ENCODE peak calls at places on chromosomes 4 and X, in nine cellular contexts. L, M, G, Z, B, E, W, K and D are unnamed samples.

GRCh38 chr4:122540827-122541226 is 80.0 kb downstream of the IL21 start:
- DNase-seq in L (no peak), M (no peak), G (no peak), Z (no peak), B (no peak), E (no peak), W (no peak), K (no peak), D (no peak)

GRCh38 chrX:153766871-153767673 is 3.0 kb downstream of the PLXNB3 start:
- DNase-seq in L (no peak), M (peak; percentile 11), G (no peak), Z (peak; percentile 39), B (no peak), E (no peak), W (no peak), K (no peak), D (no peak)

GRCh38 chr4:139943277-139943676 is 210.7 kb downstream of the MAML3 start:
- DNase-seq in L (no peak), M (no peak), G (no peak), Z (no peak), B (peak; percentile 44), E (no peak), W (no peak), K (no peak), D (no peak)

GRCh38 chr4:75786938-75787337 is 62.6 kb downstream of the USO1 start:
- DNase-seq in L (no peak), M (no peak), G (no peak), Z (no peak), B (no peak), E (no peak), W (no peak), K (no peak), D (no peak)

GRCh38 chrX:96685205-96686099 is 810 bp downstream of the DIAPH2 start:
- DNase-seq in L (peak; percentile 49), M (peak; percentile 19), G (no peak), Z (peak; percentile 33), B (peak; percentile 53), E (peak; percentile 10), W (peak; percentile 55), K (no peak), D (peak; percentile 8)

GRCh38 chr4:77617203-77617602 is 11.6 kb downstream of the CXCL13 start:
- DNase-seq in L (no peak), M (no peak), G (no peak), Z (no peak), B (peak; percentile 39), E (no peak), W (no peak), K (no peak), D (no peak)

GRCh38 chr4:95510145-95510544 is 38.6 kb downstream of the UNC5C start:
- DNase-seq in L (no peak), M (no peak), G (no peak), Z (no peak), B (peak; percentile 35), E (no peak), W (peak; percentile 13), K (no peak), D (no peak)

GRCh38 chr4:40395908-40396806 is 61.0 kb downstream of the CHRNA9 start:
- DNase-seq in L (peak; percentile 49), M (peak; percentile 95), G (no peak), Z (no peak), B (peak; percentile 17), E (no peak), W (no peak), K (no peak), D (peak; percentile 9)

GRCh38 chr4:187922274-187922673 is 73.3 kb upstream of the ZFP42 start:
- DNase-seq in L (no peak), M (no peak), G (no peak), Z (no peak), B (no peak), E (no peak), W (peak; percentile 84), K (no peak), D (no peak)

GRCh38 chr4:150855981-150856510 is 159.0 kb downstream of the LRBA start:
- DNase-seq in L (no peak), M (no peak), G (no peak), Z (no peak), B (no peak), E (no peak), W (no peak), K (no peak), D (no peak)

GRCh38 chr4:139493176-139493575 is 39.3 kb downstream of the RAB33B start:
- DNase-seq in L (no peak), M (no peak), G (no peak), Z (no peak), B (no peak), E (no peak), W (no peak), K (no peak), D (no peak)

GRCh38 chr4:21470531-21470930 is 478.0 kb downstream of the KCNIP4 start:
- DNase-seq in L (no peak), M (no peak), G (no peak), Z (no peak), B (peak; percentile 65), E (no peak), W (no peak), K (no peak), D (no peak)

GRCh38 chr4:21474195-21474594 is 474.4 kb downstream of the KCNIP4 start:
- DNase-seq in L (no peak), M (no peak), G (no peak), Z (no peak), B (no peak), E (no peak), W (no peak), K (no peak), D (no peak)

GRCh38 chr4:21467551-21467950 is 481.0 kb downstream of the KCNIP4 start:
- DNase-seq in L (no peak), M (no peak), G (no peak), Z (no peak), B (no peak), E (no peak), W (no peak), K (no peak), D (no peak)

DNA sequence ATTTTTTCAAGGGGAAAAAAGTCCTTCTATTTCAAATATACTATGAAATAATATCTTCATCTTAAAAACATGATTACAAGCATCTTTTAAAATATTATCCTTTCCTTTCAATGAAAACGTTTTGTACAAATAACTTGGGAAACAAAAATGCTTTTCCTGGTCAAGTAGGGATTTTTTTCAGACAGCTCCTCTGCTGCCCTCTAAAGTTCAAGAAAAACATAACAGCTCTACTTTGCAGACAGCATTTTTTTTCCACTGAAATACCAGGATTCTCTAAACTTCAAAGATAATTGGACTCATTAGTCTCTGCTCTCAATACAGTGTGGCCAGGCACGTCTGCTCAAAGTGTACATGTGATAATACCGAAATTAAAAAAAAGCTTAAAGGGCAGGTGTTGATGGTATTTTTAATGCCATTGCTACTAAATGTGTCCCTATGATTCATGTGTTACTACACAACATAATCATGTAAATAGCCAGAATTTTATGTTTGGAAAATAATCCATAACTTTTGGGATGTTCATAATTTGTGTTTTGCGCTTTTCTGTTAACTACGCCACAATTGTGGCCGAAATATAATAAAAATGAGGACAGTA is 479.0 kb downstream of the KCNIP4 start:
- DNase-seq in L (no peak), M (no peak), G (no peak), Z (no peak), B (peak; percentile 14), E (no peak), W (no peak), K (no peak), D (no peak)
- TF ChIP-seq CTCF in L (peak; percentile 66), M (peak; percentile 25), G (no peak), Z (peak; percentile 71), B (peak; percentile 42), E (peak; percentile 72), W (peak; percentile 43), K (no peak), D (peak; percentile 80)

DNA sequence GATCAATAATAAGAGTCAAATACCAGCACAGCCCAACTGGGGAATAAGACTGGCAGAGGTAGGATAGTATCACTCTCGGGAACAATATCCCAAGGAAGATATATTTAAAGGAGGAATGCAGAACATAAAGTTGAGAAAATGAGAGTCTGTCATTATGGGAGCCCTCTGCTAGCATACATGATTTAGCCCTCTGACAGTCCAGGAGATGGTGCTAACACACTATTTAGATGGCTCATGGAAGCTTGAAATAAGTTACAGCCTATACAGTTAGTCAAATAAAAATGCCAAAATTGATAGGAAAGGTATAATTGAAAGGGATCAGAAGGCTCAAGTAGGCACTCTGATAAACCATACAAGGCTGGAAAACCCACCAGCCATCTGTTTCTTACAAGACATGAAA is 201.0 kb upstream of the NEIL3 start:
- DNase-seq in L (no peak), M (no peak), G (no peak), Z (no peak), B (peak; percentile 37), E (no peak), W (peak; percentile 68), K (no peak), D (no peak)
- TF ChIP-seq CTCF in L (no peak), M (no peak), G (no peak), Z (peak; percentile 39), B (peak; percentile 66), E (no peak), W (peak; percentile 76), K (no peak), D (no peak)

GRCh38 chr4:70704333-70705145 is 16.2 kb downstream of the UTP3 start:
- DNase-seq in L (peak; percentile 88), M (peak; percentile 87), G (peak; percentile 95), Z (peak; percentile 89), B (peak; percentile 81), E (peak; percentile 84), W (peak; percentile 67), K (no peak), D (peak; percentile 69)
- TF ChIP-seq CTCF in L (no peak), M (no peak), G (no peak), Z (peak; percentile 48), B (peak; percentile 27), E (peak; percentile 54), W (peak; percentile 42), K (no peak), D (peak; percentile 53)

GRCh38 chr4:107376293-107376692 is 340.2 kb upstream of the DKK2 start:
- DNase-seq in L (no peak), M (no peak), G (no peak), Z (no peak), B (no peak), E (no peak), W (no peak), K (no peak), D (no peak)

GRCh38 chr4:107380190-107380589 is 339.8 kb downstream of the PAPSS1 start:
- DNase-seq in L (no peak), M (no peak), G (no peak), Z (no peak), B (no peak), E (no peak), W (no peak), K (no peak), D (no peak)

GRCh38 chr4:107379054-107379869 is 340.8 kb downstream of the PAPSS1 start:
- DNase-seq in L (no peak), M (no peak), G (no peak), Z (no peak), B (peak; percentile 59), E (no peak), W (peak; percentile 47), K (no peak), D (no peak)

DNA sequence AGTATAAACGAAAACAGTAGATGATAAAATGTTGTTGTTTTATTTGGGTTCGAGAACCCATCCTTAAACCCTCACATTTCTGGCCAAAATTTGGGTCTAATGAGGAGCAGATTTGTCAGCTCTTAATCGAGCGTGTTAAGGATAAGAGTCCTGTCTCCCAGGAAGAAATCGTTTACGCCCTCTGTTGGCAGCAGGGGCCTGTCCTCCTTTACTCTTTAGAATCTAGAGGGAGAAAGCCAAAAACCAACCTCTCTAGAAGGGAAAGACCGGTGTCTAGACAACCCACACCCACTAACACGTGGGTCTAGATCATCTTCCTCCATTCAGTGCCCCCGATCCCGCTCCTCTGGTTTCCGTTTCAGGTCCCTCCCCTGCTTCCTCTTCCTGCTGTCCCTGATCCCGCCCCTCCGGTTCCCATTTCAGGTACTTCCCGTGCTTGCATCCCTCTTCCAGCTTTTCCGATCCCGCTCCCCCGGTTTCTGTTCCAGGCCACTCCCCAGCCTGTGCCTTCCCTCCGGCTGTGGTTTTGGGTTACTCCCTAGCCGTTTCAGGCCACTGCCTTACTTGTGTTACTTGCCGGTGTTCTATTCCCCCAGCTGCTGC is 339.1 kb downstream of the PAPSS1 start:
- DNase-seq in L (no peak), M (no peak), G (no peak), Z (no peak), B (no peak), E (no peak), W (no peak), K (no peak), D (no peak)
- TF ChIP-seq CTCF in L (no peak), M (no peak), G (no peak), Z (peak; percentile 38), B (no peak), E (no peak), W (no peak), K (no peak), D (no peak)